ENCODE peak calls at places on chromosome 4, in four cellular contexts. U, H, F and Y are unnamed samples.

GRCh38 chr4:38514465-38515146 is 149.4 kb upstream of the KLF3 start:
- DNase-seq in F (no peak), U (no peak), H (no peak), Y (no peak)

GRCh38 chr4:102169345-102169744 is 175.9 kb downstream of the SLC39A8 start:
- DNase-seq in H (no peak), U (no peak), F (no peak), Y (no peak)

GRCh38 chr4:61540944-61541343 is 340.8 kb downstream of the ADGRL3 start:
- DNase-seq in F (no peak), U (peak; percentile 66), H (no peak), Y (no peak)

GRCh38 chr4:7656244-7656800 is 221.6 kb upstream of the PSAPL1 start:
- DNase-seq in H (no peak), U (no peak), F (no peak), Y (no peak)

GRCh38 chr4:1752284-1753041 is 31.1 kb downstream of the TACC3 start:
- DNase-seq in U (peak; percentile 69), F (peak; percentile 65), H (no peak), Y (no peak)

GRCh38 chr4:144575181-144575580 is 70.8 kb upstream of the HHIP start:
- DNase-seq in F (no peak), H (no peak), U (no peak), Y (no peak)

GRCh38 chr4:128513664-128514484 is 226.3 kb upstream of the PGRMC2 start:
- DNase-seq in H (no peak), F (no peak), U (no peak), Y (no peak)

GRCh38 chr4:75016472-75016871 is 83.6 kb downstream of the PARM1 start:
- DNase-seq in H (no peak), U (no peak), F (no peak), Y (no peak)

GRCh38 chr4:167452922-167453321 is 218.6 kb upstream of the SPOCK3 start:
- DNase-seq in H (no peak), U (no peak), F (no peak), Y (no peak)

GRCh38 chr4:168319486-168320019 is 1.0 kb upstream of the DDX60 start:
- DNase-seq in F (no peak), U (no peak), H (no peak), Y (no peak)

GRCh38 chr4:139560396-139561084 is 4.5 kb upstream of the SETD7 start:
- DNase-seq in F (no peak), H (no peak), U (no peak), Y (no peak)

GRCh38 chr4:109359040-109359646 is 56.7 kb upstream of the COL25A1 start:
- DNase-seq in H (peak; percentile 19), U (no peak), F (no peak), Y (no peak)
- TF ChIP-seq SP1 in H (no peak), U (no peak), F (no peak), Y (no peak)

GRCh38 chr4:184248216-184248615 is 30.5 kb upstream of the ENPP6 start:
- DNase-seq in F (no peak), U (no peak), H (no peak), Y (no peak)

GRCh38 chr4:184251680-184252000 is 34.0 kb upstream of the ENPP6 start:
- DNase-seq in H (no peak), F (no peak), U (no peak), Y (no peak)

GRCh38 chr4:184253072-184253420 is 35.4 kb upstream of the ENPP6 start:
- DNase-seq in U (no peak), H (no peak), F (no peak), Y (no peak)

GRCh38 chr4:184252136-184253071 is 34.7 kb upstream of the ENPP6 start:
- DNase-seq in U (no peak), F (no peak), H (no peak), Y (peak; percentile 41)

GRCh38 chr4:184250795-184251679 is 33.4 kb upstream of the ENPP6 start:
- DNase-seq in U (peak; percentile 71), H (no peak), F (peak; percentile 61), Y (no peak)
- TF ChIP-seq KDM1A in U (no peak), H (no peak), F (no peak), Y (peak; percentile 13)

GRCh38 chr4:143393195-143393594 is 56.5 kb downstream of the GAB1 start:
- DNase-seq in F (no peak), U (no peak), H (no peak), Y (no peak)

GRCh38 chr4:143391895-143392294 is 55.2 kb downstream of the GAB1 start:
- DNase-seq in U (no peak), H (no peak), F (no peak), Y (no peak)

GRCh38 chr4:143391261-143391660 is 54.6 kb downstream of the GAB1 start:
- DNase-seq in H (no peak), U (no peak), F (no peak), Y (no peak)

GRCh38 chr4:143389543-143390195 is 53.0 kb downstream of the GAB1 start:
- DNase-seq in H (no peak), U (peak; percentile 72), F (no peak), Y (no peak)

DNA sequence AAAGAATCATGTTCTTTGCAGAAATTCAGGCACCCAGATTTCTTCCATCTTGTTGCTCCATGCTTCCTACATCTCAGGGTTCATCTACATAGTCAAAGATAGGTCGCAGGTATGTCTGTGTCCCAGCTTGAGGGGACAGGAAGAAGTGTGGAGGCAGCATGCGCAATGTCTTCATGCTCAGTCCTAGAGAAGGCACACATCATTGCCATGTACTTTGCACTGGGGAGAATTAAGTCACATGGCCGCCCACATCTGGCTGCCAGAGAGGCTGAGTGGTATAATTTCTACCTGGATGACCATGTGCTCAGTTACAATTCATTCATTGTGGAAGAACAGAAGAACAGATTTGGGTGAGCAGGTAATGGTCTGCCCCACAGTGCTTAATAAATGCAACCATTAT is 54.1 kb downstream of the GAB1 start:
- DNase-seq in U (peak; percentile 10), F (no peak), H (no peak), Y (no peak)
- TF ChIP-seq YY1 in U (no peak), F (no peak), H (no peak), Y (no peak)

GRCh38 chr4:52197351-52197750 is 146.2 kb downstream of the SPATA18 start:
- DNase-seq in H (no peak), U (no peak), F (no peak), Y (no peak)
- TF ChIP-seq SP1 in H (no peak), U (no peak), F (no peak), Y (no peak)

GRCh38 chr4:40747436-40747835 is 2.3 kb upstream of the NSUN7 start:
- DNase-seq in H (no peak), F (no peak), U (no peak), Y (no peak)
- TF ChIP-seq KDM1A in H (no peak), F (no peak), U (no peak), Y (no peak)

DNA sequence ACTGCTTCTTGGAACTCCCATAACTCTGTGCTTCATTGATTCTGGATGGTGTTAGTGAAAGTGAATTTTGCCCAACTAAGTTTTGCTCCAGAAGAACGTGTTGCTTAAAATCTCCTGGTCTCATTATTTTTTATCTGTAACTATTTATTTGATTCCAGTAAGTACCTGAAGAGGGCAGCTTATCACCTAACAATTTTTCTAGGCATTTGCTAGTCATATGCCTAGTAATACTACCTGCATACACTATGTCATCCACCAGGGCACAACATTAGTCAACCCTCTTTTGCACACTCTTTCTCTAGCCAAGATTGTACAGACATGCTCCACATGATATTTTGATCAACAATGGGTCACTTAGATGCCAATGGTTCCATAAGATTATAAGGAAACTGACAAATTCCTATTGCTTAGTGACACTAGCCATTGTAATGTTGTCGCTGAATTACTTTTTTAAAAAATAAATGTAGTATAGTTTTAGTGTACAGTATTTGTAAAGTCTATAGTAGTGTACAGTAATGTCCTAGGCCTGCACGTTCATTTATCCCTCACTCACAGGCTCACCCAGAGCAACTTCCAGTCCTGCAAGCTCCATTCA is 499.9 kb upstream of the AADAT start:
- DNase-seq in U (peak; percentile 36), H (peak; percentile 37), F (no peak), Y (no peak)
- TF ChIP-seq YY1 in U (no peak), H (no peak), F (no peak), Y (no peak)

DNA sequence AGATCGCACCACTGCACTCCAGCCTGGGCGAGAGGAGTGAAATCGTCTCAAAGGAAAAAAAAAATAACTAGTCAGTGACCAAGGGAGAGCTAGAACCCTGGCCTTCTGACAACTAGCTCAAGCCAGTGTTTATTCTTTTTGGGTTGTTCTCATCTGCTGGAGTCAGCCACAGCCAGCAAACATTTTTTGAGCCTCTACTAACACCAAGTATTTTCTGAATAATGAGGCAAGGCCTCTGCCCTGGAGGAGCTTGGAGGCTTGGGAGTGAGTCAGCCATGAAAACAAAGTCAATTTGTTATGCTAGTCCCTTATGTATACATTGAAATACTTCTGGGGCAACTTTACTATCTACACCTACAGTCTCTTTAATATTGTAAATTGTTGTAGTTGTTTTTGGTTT is 46.5 kb downstream of the TMA16 start:
- DNase-seq in H (no peak), U (no peak), F (no peak), Y (no peak)
- TF ChIP-seq SP1 in H (no peak), U (no peak), F (no peak), Y (no peak)

GRCh38 chr4:620201-620600 is 5.2 kb upstream of the PDE6B start:
- DNase-seq in H (no peak), F (no peak), U (no peak), Y (no peak)
- TF ChIP-seq KDM1A in H (no peak), F (no peak), U (no peak), Y (no peak)

DNA sequence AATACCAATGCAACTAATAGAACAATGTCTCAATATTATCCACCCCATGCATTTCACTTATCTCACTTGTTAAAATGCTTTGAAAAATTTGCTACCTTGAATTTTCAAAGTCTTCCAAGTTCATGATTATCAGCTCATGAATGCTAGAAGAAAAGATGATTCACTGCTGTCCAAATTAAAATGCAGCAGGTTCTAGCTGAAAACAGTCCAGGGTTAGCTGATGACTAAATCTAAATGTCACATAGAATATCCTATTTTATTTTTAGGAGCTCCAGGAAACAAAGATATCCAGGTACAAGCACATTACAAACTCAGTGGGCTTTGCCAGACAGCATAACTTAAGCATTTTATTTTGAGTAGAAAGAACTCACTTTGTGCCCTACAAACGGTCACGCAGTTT is 38.0 kb upstream of the SPARCL1 start:
- DNase-seq in U (no peak), H (no peak), F (no peak), Y (no peak)
- TF ChIP-seq YY1 in U (no peak), H (no peak), F (no peak), Y (no peak)